ENCODE peak calls at places on chromosomes 1 and 21, in five cellular contexts. B is GM12865, U is cardiac fibroblast, Q is neural crest cell, H is sigmoid colon. S is an unnamed sample.

GRCh38 chr1:7346600-7347570 is 424.2 kb upstream of the VAMP3 start:
- DNase-seq in B (no peak), U (peak), Q (no peak), H (no peak), S (no peak)

GRCh38 chr1:213759359-213760181 is 228.2 kb upstream of the PROX1 start:
- DNase-seq in B (no peak), U (no peak), Q (no peak), H (no peak), S (no peak)

GRCh38 chr1:54051936-54052469 is 1.0 kb downstream of the TMEM59 start:
- DNase-seq in B (peak), U (peak), Q (no peak), H (no peak), S (no peak)

GRCh38 chr21:41460578-41461527 is 34.8 kb downstream of the MX1 start:
- DNase-seq in B (peak), U (peak), Q (peak), H (peak), S (peak)

GRCh38 chr1:87131809-87132663 is 196.6 kb upstream of the LMO4 start:
- DNase-seq in B (peak), U (peak), Q (peak), H (peak), S (peak)

GRCh38 chr1:67675800-67676199 is 9.2 kb upstream of the GADD45A start:
- DNase-seq in B (peak), U (no peak), Q (no peak), H (no peak), S (no peak)

GRCh38 chr21:38797470-38797869 is 8.3 kb upstream of the ETS2 start:
- DNase-seq in B (no peak), U (peak), Q (no peak), H (no peak), S (no peak)

GRCh38 chr21:15406791-15407190 is 323.0 kb upstream of the USP25 start:
- DNase-seq in B (no peak), U (no peak), Q (no peak), H (no peak), S (no peak)

GRCh38 chr1:107277022-107277421 is 136.2 kb downstream of the NTNG1 start:
- DNase-seq in B (peak), U (peak), Q (peak), H (peak), S (peak)

GRCh38 chr21:46390603-46391545 is 66.9 kb downstream of the PCNT start:
- DNase-seq in B (no peak), U (no peak), Q (no peak), H (no peak), S (no peak)

GRCh38 chr1:182404764-182405163 is 4.3 kb upstream of the TEDDM1 start:
- DNase-seq in B (no peak), U (no peak), Q (no peak), H (no peak), S (no peak)

GRCh38 chr1:56827711-56828110 is 8.5 kb upstream of the FYB2 start:
- DNase-seq in B (no peak), U (no peak), Q (no peak), H (no peak), S (no peak)

GRCh38 chr1:161019767-161020572 is 982 bp downstream of the F11R start:
- DNase-seq in B (peak), U (peak), Q (no peak), H (no peak), S (no peak)

GRCh38 chr1:102978874-102979273 is 129.4 kb downstream of the COL11A1 start:
- DNase-seq in B (no peak), U (no peak), Q (no peak), H (no peak), S (no peak)

DNA sequence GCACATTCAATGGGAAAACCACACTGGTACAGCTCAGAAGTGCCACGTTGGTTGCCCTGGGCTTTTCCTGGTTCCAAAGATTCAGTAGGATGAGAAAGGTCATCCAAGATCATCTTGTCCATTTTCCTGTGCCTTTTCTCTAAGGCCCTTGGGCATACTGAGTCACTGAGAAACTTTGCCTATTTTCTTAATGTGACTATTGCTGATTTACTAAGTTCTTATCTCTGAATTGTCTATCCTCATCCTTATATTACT is 57.2 kb upstream of the HSD17B7 start:
- DNase-seq in B (no peak), U (no peak), Q (no peak), H (no peak), S (no peak)
- TF ChIP-seq CTCF in B (no peak), U (no peak), Q (no peak), H (no peak), S (no peak)

DNA sequence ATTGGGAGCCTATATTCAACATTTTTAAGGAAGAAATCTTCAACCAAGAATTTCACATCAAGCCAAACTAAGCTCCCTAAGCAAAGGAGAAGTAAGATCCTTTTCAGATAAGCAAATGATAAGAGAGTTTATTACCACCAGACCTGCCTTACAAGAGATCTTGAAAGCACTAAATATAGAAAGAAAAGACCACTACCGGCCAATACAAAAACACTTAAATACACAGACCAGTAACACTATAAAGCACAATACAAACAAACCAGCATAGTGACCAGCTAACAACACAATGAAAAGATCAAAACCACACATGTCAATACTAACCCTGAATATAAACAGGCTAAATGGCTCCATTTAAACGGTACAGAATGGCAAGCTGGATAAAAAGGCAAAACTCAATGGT is 165.4 kb downstream of the MRPL39 start:
- DNase-seq in B (no peak), U (no peak), Q (no peak), H (no peak), S (no peak)
- TF ChIP-seq CTCF in B (no peak), U (no peak), Q (no peak), H (no peak), S (no peak)

GRCh38 chr1:16151200-16151708 is 4.6 kb downstream of the EPHA2 start:
- DNase-seq in B (no peak), U (no peak), Q (no peak), H (no peak), S (no peak)
- TF ChIP-seq CTCF in B (no peak), U (no peak), Q (no peak), H (no peak), S (no peak)

GRCh38 chr1:153192697-153193096 is 10.5 kb upstream of the LELP1 start:
- DNase-seq in B (peak), U (no peak), Q (no peak), H (no peak), S (peak)
- TF ChIP-seq CTCF in B (peak), U (no peak), Q (peak), H (no peak), S (peak)

GRCh38 chr1:63915121-63915520 is 141.3 kb downstream of the ROR1 start:
- DNase-seq in B (peak), U (peak), Q (no peak), H (no peak), S (no peak)
- TF ChIP-seq CTCF in B (peak), U (peak), Q (peak), H (no peak), S (no peak)

GRCh38 chr1:44328767-44329416 is 26.2 kb downstream of the ERI3 start:
- DNase-seq in B (no peak), U (peak), Q (no peak), H (no peak), S (no peak)

GRCh38 chr1:44333373-44333772 is 21.7 kb downstream of the ERI3 start:
- DNase-seq in B (no peak), U (no peak), Q (no peak), H (no peak), S (no peak)

GRCh38 chr1:44330935-44331334 is 24.1 kb downstream of the ERI3 start:
- DNase-seq in B (no peak), U (no peak), Q (no peak), H (no peak), S (no peak)

GRCh38 chr1:44334968-44335367 is 20.1 kb downstream of the ERI3 start:
- DNase-seq in B (no peak), U (no peak), Q (no peak), H (no peak), S (no peak)

GRCh38 chr1:44332505-44332904 is 22.6 kb downstream of the ERI3 start:
- DNase-seq in B (no peak), U (no peak), Q (no peak), H (no peak), S (no peak)
- TF ChIP-seq CTCF in B (no peak), U (no peak), Q (no peak), H (no peak), S (no peak)

S was measured in mesothelial cell of epicardium.